ENCODE peak calls at places on chromosomes 1 and 21, in four cellular contexts. Z is esophagus muscularis mucosa, O is kidney, F is adipocyte. P is an unnamed sample. For H3K36me3, the result is how much of the 10 kb centered on the place peaks cover.

GRCh38 chr1:18351735-18352134 is 129.0 kb upstream of the KLHDC7A start:
- DNase-seq in Z (no peak), O (no peak), F (no peak), P (no peak)

GRCh38 chr1:244273845-244274619 is 177.7 kb downstream of the ADSS2 start:
- DNase-seq in O (no peak), Z (no peak), F (peak), P (peak)

GRCh38 chr1:234866007-234866866 is 256.3 kb upstream of the IRF2BP2 start:
- DNase-seq in O (no peak), F (peak), Z (no peak), P (peak)

GRCh38 chr1:32779242-32779641 is 37.9 kb downstream of the YARS1 start:
- DNase-seq in F (no peak), O (peak), Z (no peak), P (no peak)

GRCh38 chr1:27357281-27358037 is 9.3 kb downstream of the MAP3K6 start:
- DNase-seq in O (peak), Z (no peak), F (peak), P (peak)

GRCh38 chr1:3631865-3632264 is 7.0 kb downstream of the TPRG1L start:
- DNase-seq in Z (no peak), O (peak), F (no peak), P (peak)

GRCh38 chr1:147600119-147601111 is 59.1 kb downstream of the BCL9 start:
- DNase-seq in Z (no peak), F (peak), O (no peak), P (no peak)

GRCh38 chr1:207619833-207620572 is 24.9 kb upstream of the CR1L start:
- DNase-seq in F (peak), Z (no peak), O (no peak), P (no peak)

GRCh38 chr21:38819719-38820147 is 14.0 kb downstream of the ETS2 start:
- DNase-seq in Z (no peak), F (peak), O (no peak), P (no peak)

GRCh38 chr1:21490774-21491482 is 18.3 kb upstream of the ALPL start:
- DNase-seq in O (no peak), Z (no peak), F (peak), P (peak)

GRCh38 chr1:233114159-233114558 is 163.7 kb downstream of the NTPCR start:
- DNase-seq in F (no peak), O (no peak), Z (no peak), P (no peak)

GRCh38 chr1:23079025-23079424 is 59.8 kb downstream of the KDM1A start:
- DNase-seq in O (no peak), Z (no peak), F (no peak), P (no peak)
- H3K36me3 ChIP-seq in O (half or more), Z (half or more), F (half or more), P (under half)

GRCh38 chr1:205798577-205798976 is 14.4 kb downstream of the SLC41A1 start:
- DNase-seq in Z (no peak), O (no peak), F (no peak), P (no peak)

GRCh38 chr1:205792946-205793673 is 17.8 kb upstream of the RAB29 start:
- DNase-seq in F (no peak), Z (no peak), O (no peak), P (no peak)

GRCh38 chr1:205793959-205794730 is 18.9 kb downstream of the SLC41A1 start:
- DNase-seq in F (no peak), Z (no peak), O (no peak), P (no peak)

GRCh38 chr1:205800470-205800869 is 12.5 kb downstream of the SLC41A1 start:
- DNase-seq in F (no peak), Z (no peak), O (no peak), P (no peak)

DNA sequence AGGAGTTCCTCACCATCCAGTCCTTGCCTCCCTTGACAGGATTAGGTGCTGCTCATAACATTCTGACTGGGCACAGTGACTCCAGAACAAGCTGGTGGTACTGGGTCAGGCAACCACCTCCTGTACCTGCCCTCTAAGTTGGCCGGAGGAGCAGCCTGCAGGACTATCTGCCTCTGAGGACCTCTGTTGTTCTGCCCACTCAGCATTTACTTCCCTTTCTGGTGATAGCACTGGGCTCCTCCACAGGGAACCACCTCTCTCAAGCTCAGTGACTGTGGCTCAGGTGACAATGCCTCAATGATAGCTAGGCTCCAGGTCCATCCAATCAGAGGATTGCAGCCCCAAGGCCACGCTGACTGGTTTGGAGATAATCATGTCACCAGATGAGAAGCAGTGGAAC is 15.9 kb downstream of the SLC41A1 start:
- DNase-seq in Z (no peak), O (no peak), F (no peak), P (no peak)
- H3K36me3 ChIP-seq in Z (half or more), O (half or more), F (half or more), P (under half)

GRCh38 chr1:36286802-36287201 is 19.4 kb upstream of the SH3D21 start:
- DNase-seq in O (no peak), F (no peak), Z (no peak), P (no peak)
- H3K36me3 ChIP-seq in O (half or more), F (half or more), Z (under half), P (under half)

GRCh38 chr1:1752671-1753606 is 25.3 kb downstream of the NADK start:
- DNase-seq in O (peak), F (no peak), Z (no peak), P (peak)
- H3K36me3 ChIP-seq in O (under half), F (half or more), Z (under half), P (under half)

GRCh38 chr1:86378813-86379212 is 17.3 kb downstream of the ODF2L start:
- DNase-seq in O (no peak), F (no peak), Z (no peak), P (no peak)
- H3K36me3 ChIP-seq in O (under half), F (under half), Z (under half), P (under half)